ENCODE peak calls at places on chromosomes 16 and 17, in ten cellular contexts. L, P, O, E, X, D, B, J, Z and S are unnamed samples. For H3K4me1, the result is how much of the 10 kb centered on the place peaks cover.

GRCh38 chr17:42456223-42457106 is 2.2 kb upstream of the ATP6V0A1 start:
- DNase-seq in D (no peak), P (no peak), E (no peak), B (no peak), O (peak), X (no peak), J (no peak), L (no peak), Z (no peak), S (no peak)

GRCh38 chr16:79843631-79844043 is 243.1 kb upstream of the MAF start:
- DNase-seq in Z (no peak), L (no peak), O (no peak), D (no peak), B (no peak), X (no peak), J (no peak), E (no peak), P (no peak), S (no peak)

GRCh38 chr17:81044764-81045589 is 10.0 kb downstream of the BAIAP2 start:
- DNase-seq in E (peak), O (no peak), D (no peak), P (peak), Z (no peak), L (peak), B (peak), J (peak), X (peak), S (no peak)

GRCh38 chr17:20066253-20066652 is 57.1 kb downstream of the SPECC1 start:
- DNase-seq in P (peak), X (no peak), J (no peak), B (peak), D (no peak), Z (peak), E (no peak), O (no peak), L (peak), S (no peak)

GRCh38 chr16:83971165-83972130 is 3.4 kb downstream of the NECAB2 start:
- DNase-seq in B (no peak), X (no peak), O (no peak), E (no peak), D (no peak), Z (no peak), J (peak), P (no peak), L (no peak), S (no peak)

GRCh38 chr17:2033128-2033527 is 3.2 kb downstream of the DPH1 start:
- DNase-seq in L (no peak), X (no peak), Z (no peak), B (no peak), E (no peak), J (no peak), D (no peak), P (no peak), O (no peak), S (no peak)

GRCh38 chr17:36544049-36544319 is 735 bp upstream of the GGNBP2 start:
- DNase-seq in Z (no peak), O (peak), E (no peak), L (peak), X (no peak), D (no peak), B (peak), J (no peak), P (peak), S (no peak)

GRCh38 chr17:43069368-43069898 is 44.4 kb downstream of the RND2 start:
- DNase-seq in J (no peak), E (no peak), P (no peak), B (no peak), L (no peak), D (no peak), O (no peak), Z (no peak), X (no peak), S (no peak)

GRCh38 chr16:30875881-30876791 is 17.7 kb downstream of the BCL7C start:
- DNase-seq in L (no peak), E (peak), J (no peak), X (no peak), Z (no peak), D (no peak), B (no peak), O (peak), P (no peak), S (no peak)

GRCh38 chr16:68668266-68668665 is 23.2 kb downstream of the CDH3 start:
- DNase-seq in B (no peak), E (no peak), J (no peak), D (no peak), Z (no peak), O (no peak), P (no peak), X (no peak), L (no peak), S (no peak)

GRCh38 chr17:72267601-72268000 is 146.8 kb downstream of the SOX9 start:
- DNase-seq in L (no peak), O (no peak), B (no peak), J (no peak), E (no peak), P (no peak), Z (no peak), D (no peak), X (no peak), S (no peak)

GRCh38 chr17:74743755-74744154 is 4.7 kb upstream of the NHERF1 start:
- DNase-seq in X (no peak), L (no peak), D (no peak), B (no peak), P (no peak), O (no peak), E (no peak), Z (no peak), J (no peak), S (no peak)
- H3K4me1 ChIP-seq in X (under half), L (under half), D (under half), B (under half), P (under half), O (under half), E (under half), Z (under half), J (under half), S (under half)

GRCh38 chr16:2497116-2497630 is 16.6 kb upstream of the ATP6V0C start:
- DNase-seq in X (no peak), D (no peak), E (no peak), P (no peak), O (peak), J (no peak), Z (no peak), L (no peak), B (no peak), S (no peak)
- TF ChIP-seq POLR2AphosphoS5 in X (peak), D (no peak), E (no peak), P (no peak), O (no peak), J (no peak), Z (no peak), L (no peak), B (no peak), S (no peak)

GRCh38 chr17:68255151-68255550 is 7.3 kb downstream of the AMZ2 start:
- DNase-seq in Z (no peak), O (no peak), B (no peak), L (no peak), D (no peak), J (no peak), X (no peak), P (no peak), E (no peak), S (no peak)

GRCh38 chr17:68260051-68260762 is 12.4 kb downstream of the AMZ2 start:
- DNase-seq in D (no peak), P (no peak), J (no peak), O (no peak), B (no peak), L (no peak), X (no peak), Z (no peak), E (no peak), S (no peak)

GRCh38 chr17:68257924-68258323 is 10.1 kb downstream of the AMZ2 start:
- DNase-seq in E (no peak), L (no peak), B (no peak), X (no peak), O (no peak), P (no peak), J (no peak), Z (no peak), D (no peak), S (no peak)

GRCh38 chr17:68255731-68256538 is 8.1 kb downstream of the AMZ2 start:
- DNase-seq in L (no peak), X (no peak), B (no peak), J (no peak), Z (no peak), O (peak), E (no peak), D (no peak), P (no peak), S (no peak)
- H3K4me1 ChIP-seq in L (under half), X (under half), B (under half), J (under half), Z (under half), O (under half), E (under half), D (under half), P (under half), S (under half)

GRCh38 chr16:57367111-57367752 is 5.1 kb upstream of the CX3CL1 start:
- DNase-seq in P (no peak), B (peak), D (no peak), X (peak), Z (no peak), J (no peak), O (no peak), L (no peak), E (no peak), S (no peak)

GRCh38 chr16:57371494-57372371 is 557 bp upstream of the CX3CL1 start:
- DNase-seq in O (no peak), L (no peak), D (no peak), Z (no peak), X (no peak), P (no peak), J (no peak), E (no peak), B (no peak), S (no peak)

GRCh38 chr16:57364143-57364542 is 5.6 kb downstream of the CCL22 start:
- DNase-seq in X (no peak), D (no peak), P (no peak), Z (no peak), J (no peak), O (no peak), B (no peak), L (no peak), E (no peak), S (no peak)

GRCh38 chr16:57365826-57366536 is 6.3 kb upstream of the CX3CL1 start:
- DNase-seq in B (no peak), Z (no peak), P (no peak), E (no peak), O (no peak), J (no peak), D (no peak), X (no peak), L (no peak), S (no peak)

DNA sequence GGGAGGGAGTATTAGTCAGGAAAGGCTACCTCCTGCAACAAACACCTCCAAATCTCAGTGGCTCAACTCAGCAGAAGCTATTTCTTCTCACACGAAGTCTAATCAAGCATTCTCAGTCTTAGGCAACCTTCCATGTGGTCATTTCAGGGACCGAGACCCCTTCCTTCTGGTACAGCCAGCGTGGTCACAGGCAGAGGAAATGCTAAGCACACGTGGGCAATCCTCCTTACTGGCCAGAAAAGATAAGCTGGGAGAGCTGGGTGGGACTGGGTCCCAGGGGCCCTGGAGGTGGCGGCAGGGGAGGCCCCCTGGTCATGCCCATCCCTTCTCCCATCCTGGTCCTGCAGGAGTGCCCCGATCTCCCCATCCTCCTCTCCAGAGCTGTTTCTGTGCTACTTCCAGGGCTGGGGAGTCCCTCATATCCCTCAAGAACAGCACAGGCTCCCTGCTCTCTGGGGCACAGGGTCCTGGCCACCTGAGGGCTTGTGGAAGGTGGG is 5.7 kb upstream of the CX3CL1 start:
- DNase-seq in O (no peak), P (no peak), J (no peak), X (no peak), D (no peak), E (no peak), L (no peak), B (no peak), Z (no peak), S (no peak)
- TF ChIP-seq POLR2AphosphoS5 in O (no peak), P (no peak), J (no peak), X (no peak), D (no peak), E (no peak), L (no peak), B (no peak), Z (no peak), S (no peak)

DNA sequence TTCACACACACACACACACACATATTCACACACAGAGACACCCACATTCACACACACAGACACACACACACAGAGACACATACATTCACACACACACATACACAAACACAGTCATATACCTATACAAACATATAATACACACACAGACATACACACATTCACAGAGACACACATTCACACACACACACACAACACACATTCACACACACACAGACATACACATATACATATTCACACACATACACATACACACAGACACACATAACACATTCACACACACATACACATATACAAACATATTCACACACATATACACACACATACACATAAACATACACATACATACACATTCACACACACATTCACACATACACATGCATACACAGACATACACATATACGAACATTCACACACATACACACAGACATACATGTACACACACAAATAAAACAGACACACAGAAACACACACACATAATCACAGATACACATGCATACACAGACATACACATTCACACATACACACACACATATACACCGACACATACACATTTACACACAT is 7.9 kb downstream of the PRCD start:
- DNase-seq in B (no peak), O (no peak), L (no peak), J (no peak), P (no peak), E (no peak), D (no peak), X (no peak), Z (no peak), S (no peak)
- H3K4me1 ChIP-seq in B (under half), O (under half), L (half or more), J (half or more), P (under half), E (under half), D (under half), X (under half), Z (under half), S (under half)

GRCh38 chr16:85689950-85690320 is 1.2 kb upstream of the GINS2 start:
- DNase-seq in X (no peak), L (no peak), Z (no peak), J (no peak), O (no peak), E (no peak), B (no peak), D (no peak), P (no peak), S (no peak)
- TF ChIP-seq POLR2AphosphoS5 in X (no peak), L (no peak), Z (no peak), J (no peak), O (no peak), E (no peak), B (no peak), D (no peak), P (no peak), S (no peak)

DNA sequence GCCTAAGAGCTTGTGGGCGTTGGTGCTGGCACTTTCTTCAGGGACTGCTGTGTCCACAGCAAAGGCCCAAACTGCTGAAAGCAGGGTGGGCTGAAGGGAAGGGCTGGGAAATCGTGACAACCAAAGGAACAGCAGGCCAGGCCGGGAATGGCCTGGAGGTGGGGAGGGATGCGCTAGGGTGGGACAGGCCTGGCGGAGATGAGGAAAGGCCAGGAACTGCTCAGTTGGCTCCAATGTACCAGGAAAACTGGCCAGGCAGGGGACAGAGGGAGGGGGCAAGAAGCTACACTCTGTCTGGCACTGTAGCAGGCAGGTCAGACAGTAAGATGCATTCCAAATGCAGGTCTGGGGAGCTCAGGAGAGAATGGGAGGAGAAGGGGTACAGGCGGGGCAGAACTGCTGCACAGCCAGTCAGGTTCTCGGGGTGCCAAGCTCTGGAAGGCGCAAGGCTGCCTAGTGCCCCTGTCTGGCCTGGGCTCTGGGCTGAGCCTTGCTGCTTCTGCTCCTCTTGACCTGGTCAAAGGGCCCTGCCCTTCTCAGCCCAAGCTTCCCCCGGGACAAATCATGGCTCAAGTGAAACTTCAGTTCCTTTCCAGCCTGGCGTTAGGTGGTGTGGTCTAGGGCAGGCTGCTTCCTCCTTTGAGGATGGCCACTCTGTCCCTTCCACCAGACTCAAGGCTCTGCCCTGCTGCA is 7.3 kb downstream of the PNMT start:
- DNase-seq in O (no peak), J (no peak), L (no peak), D (no peak), Z (no peak), B (no peak), E (no peak), P (no peak), X (no peak), S (no peak)
- H3K4me1 ChIP-seq in O (under half), J (under half), L (half or more), D (under half), Z (under half), B (under half), E (half or more), P (under half), X (under half), S (under half)

GRCh38 chr16:82382521-82382920 is 212.5 kb upstream of the MPHOSPH6 start:
- DNase-seq in B (no peak), E (no peak), Z (no peak), D (no peak), P (no peak), J (no peak), X (no peak), L (no peak), O (no peak), S (no peak)

GRCh38 chr16:82384897-82385296 is 214.9 kb upstream of the MPHOSPH6 start:
- DNase-seq in Z (no peak), X (no peak), O (no peak), D (no peak), L (no peak), P (no peak), J (no peak), E (no peak), B (no peak), S (no peak)

GRCh38 chr16:82386771-82387170 is 216.7 kb upstream of the MPHOSPH6 start:
- DNase-seq in P (no peak), B (no peak), X (no peak), J (no peak), O (no peak), L (no peak), D (no peak), E (no peak), Z (no peak), S (no peak)

GRCh38 chr16:82379601-82380000 is 209.6 kb upstream of the MPHOSPH6 start:
- DNase-seq in Z (no peak), X (no peak), E (no peak), L (no peak), O (no peak), P (no peak), D (no peak), J (no peak), B (no peak), S (no peak)

GRCh38 chr16:82384017-82384416 is 214.0 kb upstream of the MPHOSPH6 start:
- DNase-seq in P (no peak), E (no peak), D (no peak), L (no peak), X (no peak), B (no peak), O (no peak), J (no peak), Z (no peak), S (no peak)
- TF ChIP-seq POLR2AphosphoS5 in P (no peak), E (no peak), D (no peak), L (no peak), X (no peak), B (no peak), O (no peak), J (no peak), Z (no peak), S (no peak)